ENCODE peak calls at places on chromosomes 6 and 20, in four cellular contexts. S is IMR-90, L is H1, E is mesendoderm. Z is an unnamed sample.
A peak's percentile ranks its signal among the peaks of the same experiment; 100 is the strongest.

GRCh38 chr20:4091332-4092135 is 76.2 kb upstream of the RNF24 start:
- DNase-seq in S (peak; percentile 96), L (peak; percentile 91), E (peak; percentile 84), Z (peak; percentile 83)

GRCh38 chr6:54758340-54758739 is 88.2 kb upstream of the FAM83B start:
- DNase-seq in S (no peak), L (no peak), E (peak; percentile 36), Z (no peak)

GRCh38 chr6:145042559-145042958 is 692.8 kb downstream of the EPM2A start:
- DNase-seq in S (no peak), L (peak; percentile 60), E (peak; percentile 34), Z (peak; percentile 52)

GRCh38 chr6:145887969-145888368 is 73.4 kb upstream of the FBXO30 start:
- DNase-seq in S (peak; percentile 42), L (no peak), E (peak; percentile 8), Z (no peak)

GRCh38 chr20:20411382-20411781 is 43.5 kb downstream of the INSM1 start:
- DNase-seq in S (no peak), L (no peak), E (peak; percentile 23), Z (no peak)

GRCh38 chr6:134077301-134077700 is 24.9 kb upstream of the SLC2A12 start:
- DNase-seq in S (peak; percentile 78), L (no peak), E (no peak), Z (no peak)

GRCh38 chr6:100657678-100658330 is 193.1 kb upstream of the SIM1 start:
- DNase-seq in S (peak; percentile 3), L (no peak), E (no peak), Z (no peak)

GRCh38 chr6:159169193-159169555 is at the start of gene FNDC1:
- DNase-seq in S (no peak), L (peak; percentile 88), E (peak; percentile 51), Z (peak; percentile 48)

GRCh38 chr6:149289192-149289741 is 28.2 kb upstream of the TAB2 start:
- DNase-seq in S (peak; percentile 50), L (no peak), E (no peak), Z (no peak)

GRCh38 chr20:38805958-38806854 is 709 bp downstream of the PPP1R16B start:
- DNase-seq in S (no peak), L (peak; percentile 74), E (peak; percentile 45), Z (no peak)

GRCh38 chr6:43951756-43952675 is 175.2 kb downstream of the MRPL14 start:
- DNase-seq in S (no peak), L (no peak), E (no peak), Z (peak; percentile 25)

GRCh38 chr6:40509163-40509562 is 78.0 kb downstream of the LRFN2 start:
- DNase-seq in S (no peak), L (no peak), E (no peak), Z (no peak)

GRCh38 chr20:50980851-50981713 is 22.5 kb downstream of the MOCS3 start:
- DNase-seq in S (peak; percentile 75), L (peak; percentile 82), E (peak; percentile 71), Z (peak; percentile 68)

GRCh38 chr6:18101271-18101670 is 21.2 kb downstream of the NHLRC1 start:
- DNase-seq in S (peak; percentile 73), L (no peak), E (no peak), Z (no peak)

GRCh38 chr20:36105731-36106226 is 48.8 kb upstream of the EPB41L1 start:
- DNase-seq in S (no peak), L (no peak), E (no peak), Z (no peak)

GRCh38 chr6:8183266-8183665 is 80.9 kb upstream of the EEF1E1 start:
- DNase-seq in S (no peak), L (no peak), E (no peak), Z (no peak)

GRCh38 chr6:36970892-36971842 is 14.8 kb downstream of the MTCH1 start:
- DNase-seq in S (no peak), L (no peak), E (no peak), Z (no peak)

GRCh38 chr6:12947191-12947795 is 230.7 kb downstream of the PHACTR1 start:
- DNase-seq in S (no peak), L (no peak), E (no peak), Z (no peak)

GRCh38 chr6:37047421-37047931 is 42.0 kb downstream of the FGD2 start:
- DNase-seq in S (no peak), L (no peak), E (no peak), Z (no peak)

GRCh38 chr6:27608916-27609883 is 136.3 kb upstream of the ZNF184 start:
- DNase-seq in S (peak; percentile 60), L (peak; percentile 47), E (peak; percentile 92), Z (peak; percentile 68)

GRCh38 chr6:28803337-28803709 is 120.5 kb downstream of the TRIM27 start:
- DNase-seq in S (no peak), L (no peak), E (peak; percentile 45), Z (no peak)

GRCh38 chr6:9126845-9127560 is 691.7 kb upstream of the SLC35B3 start:
- DNase-seq in S (peak; percentile 99), L (no peak), E (no peak), Z (no peak)

GRCh38 chr20:64010711-64011237 is 25.2 kb upstream of the C20orf204 start:
- DNase-seq in S (peak; percentile 48), L (no peak), E (no peak), Z (no peak)

GRCh38 chr20:32727663-32728062 is 15.6 kb downstream of the COMMD7 start:
- DNase-seq in S (peak; percentile 93), L (no peak), E (peak; percentile 48), Z (no peak)

GRCh38 chr20:23162887-23163286 is 76.8 kb upstream of the CD93 start:
- DNase-seq in S (no peak), L (peak; percentile 40), E (no peak), Z (peak; percentile 19)

GRCh38 chr6:124753562-124753961 is 208.7 kb upstream of the RNF217 start:
- DNase-seq in S (no peak), L (no peak), E (no peak), Z (no peak)

GRCh38 chr20:57819981-57820380 is 110.2 kb upstream of the PMEPA1 start:
- DNase-seq in S (no peak), L (no peak), E (no peak), Z (no peak)

GRCh38 chr6:35581633-35582032 is 68.9 kb upstream of the TULP1 start:
- DNase-seq in S (peak; percentile 26), L (peak; percentile 26), E (no peak), Z (no peak)

GRCh38 chr6:17817763-17818162 is 111.0 kb upstream of the NUP153 start:
- DNase-seq in S (no peak), L (no peak), E (no peak), Z (no peak)

GRCh38 chr6:1864496-1864895 is 254.8 kb downstream of the FOXC1 start:
- DNase-seq in S (no peak), L (no peak), E (peak; percentile 65), Z (no peak)

GRCh38 chr6:161618816-161619454 is 345.1 kb upstream of the AGPAT4 start:
- DNase-seq in S (no peak), L (no peak), E (peak; percentile 91), Z (peak; percentile 74)

GRCh38 chr6:50977796-50978195 is 159.1 kb downstream of the TFAP2B start:
- DNase-seq in S (no peak), L (no peak), E (no peak), Z (no peak)

GRCh38 chr6:154229796-154230195 is 126.8 kb downstream of the IPCEF1 start:
- DNase-seq in S (no peak), L (no peak), E (no peak), Z (no peak)

GRCh38 chr20:16083639-16084280 is 489.5 kb downstream of the KIF16B start:
- DNase-seq in S (no peak), L (no peak), E (no peak), Z (no peak)

GRCh38 chr20:52852695-52853094 is 119.5 kb upstream of the TSHZ2 start:
- DNase-seq in S (no peak), L (no peak), E (no peak), Z (no peak)

GRCh38 chr6:133368664-133369063 is 127.5 kb downstream of the EYA4 start:
- DNase-seq in S (peak; percentile 10), L (no peak), E (no peak), Z (no peak)

GRCh38 chr6:32597024-32597423 is 7.4 kb upstream of the HLA-DRB1 start:
- DNase-seq in S (no peak), L (no peak), E (no peak), Z (no peak)

GRCh38 chr6:25442898-25443297 is 163.7 kb downstream of the CARMIL1 start:
- DNase-seq in S (peak; percentile 8), L (no peak), E (no peak), Z (no peak)

GRCh38 chr6:45696738-45697137 is 318.9 kb downstream of the CLIC5 start:
- DNase-seq in S (no peak), L (no peak), E (no peak), Z (no peak)

GRCh38 chr6:45697605-45698004 is 318.1 kb downstream of the CLIC5 start:
- DNase-seq in S (peak; percentile 99), L (no peak), E (peak; percentile 36), Z (no peak)

GRCh38 chr6:45703041-45703739 is 312.5 kb downstream of the CLIC5 start:
- DNase-seq in S (peak; percentile 81), L (no peak), E (no peak), Z (no peak)

GRCh38 chr6:45698046-45698445 is 317.6 kb downstream of the CLIC5 start:
- DNase-seq in S (no peak), L (no peak), E (no peak), Z (no peak)

DNA sequence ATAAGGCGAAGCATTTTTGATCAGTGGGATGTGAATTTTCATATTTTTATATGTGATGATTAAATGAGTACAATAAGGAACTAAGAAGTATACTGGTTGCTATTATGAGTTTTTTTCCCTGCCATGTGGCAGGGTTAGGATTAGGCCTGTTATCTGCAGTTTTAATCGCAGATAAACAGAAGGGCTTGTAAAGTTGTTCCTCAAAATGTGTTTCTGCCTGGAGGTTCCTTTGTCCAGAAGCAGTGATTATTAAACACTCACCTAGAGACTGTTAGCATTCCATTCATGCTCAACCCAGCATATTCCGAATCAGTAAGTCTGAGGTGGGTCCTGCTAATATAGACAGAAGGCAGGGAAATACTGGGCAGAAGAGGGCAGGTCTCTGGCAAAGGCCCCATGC is 316.0 kb downstream of the CLIC5 start:
- DNase-seq in S (no peak), L (no peak), E (no peak), Z (no peak)
- H3K18ac ChIP-seq in S (peak overlapping the region; percentile 61), L (no peak overlapping the region), E (no peak overlapping the region), Z (no peak overlapping the region)

DNA sequence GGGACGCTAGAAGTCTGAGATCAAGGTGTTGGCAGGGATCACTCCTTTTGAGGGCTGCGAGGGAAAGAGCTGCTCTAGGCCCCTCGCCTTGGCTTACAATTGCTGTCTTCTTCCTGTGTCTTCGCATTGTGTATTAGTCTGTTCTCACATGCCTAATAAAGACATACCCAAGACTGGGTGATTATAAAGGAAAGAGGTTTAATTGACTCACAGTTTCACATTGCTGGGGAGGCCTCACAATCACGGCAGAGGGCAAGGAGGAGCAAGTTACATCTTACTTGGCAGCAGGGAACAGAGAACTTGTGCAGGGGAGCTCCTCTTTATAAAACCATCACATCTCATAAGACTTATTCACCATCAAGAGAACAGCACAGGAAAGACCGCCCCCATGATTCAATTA is 102.5 kb upstream of the ASF1A start:
- DNase-seq in S (no peak), L (no peak), E (no peak), Z (peak; percentile 8)
- H4K5ac ChIP-seq in S (no peak overlapping the region), L (no peak overlapping the region), E (no peak overlapping the region), Z (no peak overlapping the region)

GRCh38 chr20:62464080-62464770 is 11.6 kb downstream of the GATA5 start:
- DNase-seq in S (no peak), L (no peak), E (no peak), Z (no peak)
- H3K18ac ChIP-seq in S (no peak overlapping the region), L (no peak overlapping the region), E (no peak overlapping the region), Z (no peak overlapping the region)

GRCh38 chr6:42746452-42747400 is 823 bp upstream of the TBCC start:
- DNase-seq in S (peak; percentile 89), L (peak; percentile 86), E (peak; percentile 98), Z (peak; percentile 93)
- H4K5ac ChIP-seq in S (peak overlapping the region; percentile 85), L (peak overlapping the region; percentile 67), E (no peak overlapping the region), Z (no peak overlapping the region)